ENCODE peak calls at places on chromosome 10, in seven cellular contexts. One of them, this sample, is unnamed. For H3K4me1, the result is how much of the 10 kb centered on the place peaks cover.

GRCh38 chr10:14276200-14276599 is 54.5 kb downstream of the FRMD4A start:
- DNase-seq in CD8-positive, alpha-beta memory T cell: no peak
- DNase-seq in fibroblast of lung: no peak
- DNase-seq in upper lobe of left lung: no peak
- DNase-seq in Panc1: no peak
- DNase-seq in adrenal gland: no peak
- DNase-seq in H9: no peak
- DNase-seq in this sample: no peak

GRCh38 chr10:46091080-46091833 is 45.2 kb upstream of the MSMB start:
- DNase-seq in CD8-positive, alpha-beta memory T cell: no peak
- DNase-seq in fibroblast of lung: no peak
- DNase-seq in adrenal gland: no peak
- DNase-seq in H9: no peak
- DNase-seq in Panc1: no peak
- DNase-seq in upper lobe of left lung: peak
- DNase-seq in this sample: no peak

GRCh38 chr10:70331486-70332268 is 47.9 kb upstream of the NPFFR1 start:
- DNase-seq in CD8-positive, alpha-beta memory T cell: no peak
- DNase-seq in adrenal gland: peak
- DNase-seq in upper lobe of left lung: no peak
- DNase-seq in fibroblast of lung: peak
- DNase-seq in Panc1: peak
- DNase-seq in H9: no peak
- DNase-seq in this sample: no peak

GRCh38 chr10:29324220-29324831 is 35.5 kb downstream of the LYZL1 start:
- DNase-seq in H9: no peak
- DNase-seq in CD8-positive, alpha-beta memory T cell: no peak
- DNase-seq in Panc1: no peak
- DNase-seq in adrenal gland: no peak
- DNase-seq in fibroblast of lung: peak
- DNase-seq in upper lobe of left lung: no peak
- DNase-seq in this sample: no peak

GRCh38 chr10:33638401-33638800 is 303.9 kb upstream of the NRP1 start:
- DNase-seq in CD8-positive, alpha-beta memory T cell: no peak
- DNase-seq in H9: no peak
- DNase-seq in Panc1: no peak
- DNase-seq in fibroblast of lung: no peak
- DNase-seq in upper lobe of left lung: no peak
- DNase-seq in adrenal gland: no peak
- DNase-seq in this sample: no peak

GRCh38 chr10:134743-135600 is at the start of gene ZMYND11:
- DNase-seq in CD8-positive, alpha-beta memory T cell: peak
- DNase-seq in H9: peak
- DNase-seq in Panc1: no peak
- DNase-seq in fibroblast of lung: peak
- DNase-seq in upper lobe of left lung: peak
- DNase-seq in adrenal gland: peak
- DNase-seq in this sample: peak

GRCh38 chr10:111871458-111871857 is 312.1 kb downstream of the GPAM start:
- DNase-seq in upper lobe of left lung: no peak
- DNase-seq in adrenal gland: no peak
- DNase-seq in Panc1: no peak
- DNase-seq in H9: no peak
- DNase-seq in fibroblast of lung: no peak
- DNase-seq in CD8-positive, alpha-beta memory T cell: no peak
- DNase-seq in this sample: no peak

GRCh38 chr10:73810735-73811465 is 498 bp downstream of the NDST2 start:
- DNase-seq in adrenal gland: no peak
- DNase-seq in fibroblast of lung: peak
- DNase-seq in Panc1: no peak
- DNase-seq in upper lobe of left lung: peak
- DNase-seq in CD8-positive, alpha-beta memory T cell: peak
- DNase-seq in H9: peak
- DNase-seq in this sample: peak

GRCh38 chr10:58457761-58458616 is 54.7 kb upstream of the BICC1 start:
- DNase-seq in Panc1: no peak
- DNase-seq in CD8-positive, alpha-beta memory T cell: no peak
- DNase-seq in H9: no peak
- DNase-seq in fibroblast of lung: peak
- DNase-seq in adrenal gland: peak
- DNase-seq in upper lobe of left lung: no peak
- DNase-seq in this sample: no peak

GRCh38 chr10:124268976-124269375 is 149.7 kb downstream of the OAT start:
- DNase-seq in fibroblast of lung: no peak
- DNase-seq in upper lobe of left lung: no peak
- DNase-seq in Panc1: no peak
- DNase-seq in H9: no peak
- DNase-seq in adrenal gland: no peak
- DNase-seq in CD8-positive, alpha-beta memory T cell: no peak
- DNase-seq in this sample: no peak

GRCh38 chr10:74753295-74754211 is 72.8 kb upstream of the KAT6B start:
- DNase-seq in adrenal gland: peak
- DNase-seq in fibroblast of lung: peak
- DNase-seq in H9: peak
- DNase-seq in Panc1: no peak
- DNase-seq in CD8-positive, alpha-beta memory T cell: no peak
- DNase-seq in upper lobe of left lung: peak
- DNase-seq in this sample: peak

GRCh38 chr10:79111427-79111826 is 42.7 kb downstream of the ZMIZ1 start:
- DNase-seq in upper lobe of left lung: no peak
- DNase-seq in Panc1: no peak
- DNase-seq in CD8-positive, alpha-beta memory T cell: no peak
- DNase-seq in H9: no peak
- DNase-seq in adrenal gland: no peak
- DNase-seq in fibroblast of lung: peak
- DNase-seq in this sample: no peak

GRCh38 chr10:17232276-17232987 is 4.4 kb downstream of the VIM start:
- DNase-seq in H9: no peak
- DNase-seq in upper lobe of left lung: no peak
- DNase-seq in CD8-positive, alpha-beta memory T cell: no peak
- DNase-seq in Panc1: no peak
- DNase-seq in adrenal gland: no peak
- DNase-seq in fibroblast of lung: no peak
- DNase-seq in this sample: no peak

GRCh38 chr10:119522747-119523426 is 19.6 kb downstream of the RGS10 start:
- DNase-seq in upper lobe of left lung: no peak
- DNase-seq in fibroblast of lung: no peak
- DNase-seq in H9: no peak
- DNase-seq in adrenal gland: peak
- DNase-seq in CD8-positive, alpha-beta memory T cell: no peak
- DNase-seq in Panc1: no peak
- DNase-seq in this sample: no peak

GRCh38 chr10:45403151-45403550 is 29.1 kb downstream of the ALOX5 start:
- DNase-seq in H9: no peak
- DNase-seq in fibroblast of lung: peak
- DNase-seq in CD8-positive, alpha-beta memory T cell: no peak
- DNase-seq in upper lobe of left lung: no peak
- DNase-seq in Panc1: no peak
- DNase-seq in adrenal gland: no peak
- DNase-seq in this sample: no peak

GRCh38 chr10:6694447-6695155 is 114.5 kb upstream of the PRKCQ start:
- DNase-seq in fibroblast of lung: peak
- DNase-seq in upper lobe of left lung: no peak
- DNase-seq in Panc1: no peak
- DNase-seq in adrenal gland: no peak
- DNase-seq in CD8-positive, alpha-beta memory T cell: no peak
- DNase-seq in H9: no peak
- DNase-seq in this sample: no peak

GRCh38 chr10:70309661-70310060 is 25.9 kb upstream of the NPFFR1 start:
- DNase-seq in H9: no peak
- DNase-seq in upper lobe of left lung: peak
- DNase-seq in fibroblast of lung: no peak
- DNase-seq in adrenal gland: no peak
- DNase-seq in CD8-positive, alpha-beta memory T cell: no peak
- DNase-seq in Panc1: no peak
- DNase-seq in this sample: no peak

GRCh38 chr10:4331150-4331549 is 494.9 kb upstream of the AKR1E2 start:
- DNase-seq in CD8-positive, alpha-beta memory T cell: no peak
- DNase-seq in upper lobe of left lung: no peak
- DNase-seq in fibroblast of lung: no peak
- DNase-seq in adrenal gland: no peak
- DNase-seq in Panc1: no peak
- DNase-seq in H9: no peak
- DNase-seq in this sample: no peak

GRCh38 chr10:97433430-97434001 is 7.5 kb downstream of the PGAM1 start:
- DNase-seq in CD8-positive, alpha-beta memory T cell: no peak
- DNase-seq in Panc1: no peak
- DNase-seq in fibroblast of lung: no peak
- DNase-seq in adrenal gland: no peak
- DNase-seq in H9: no peak
- DNase-seq in upper lobe of left lung: no peak
- DNase-seq in this sample: no peak

GRCh38 chr10:97538401-97538800 is 34.2 kb upstream of the ANKRD2 start:
- DNase-seq in CD8-positive, alpha-beta memory T cell: no peak
- DNase-seq in adrenal gland: no peak
- DNase-seq in fibroblast of lung: peak
- DNase-seq in upper lobe of left lung: no peak
- DNase-seq in Panc1: no peak
- DNase-seq in H9: no peak
- DNase-seq in this sample: no peak

GRCh38 chr10:484441-484924 is 205.0 kb downstream of the DIP2C start:
- DNase-seq in adrenal gland: peak
- DNase-seq in CD8-positive, alpha-beta memory T cell: peak
- DNase-seq in fibroblast of lung: peak
- DNase-seq in Panc1: no peak
- DNase-seq in H9: peak
- DNase-seq in upper lobe of left lung: no peak
- DNase-seq in this sample: peak

GRCh38 chr10:45547966-45548513 is 124.5 kb downstream of the ZFAND4 start:
- DNase-seq in fibroblast of lung: no peak
- DNase-seq in H9: no peak
- DNase-seq in CD8-positive, alpha-beta memory T cell: no peak
- DNase-seq in upper lobe of left lung: no peak
- DNase-seq in Panc1: no peak
- DNase-seq in adrenal gland: no peak
- DNase-seq in this sample: no peak

GRCh38 chr10:95664543-95664942 is 8.0 kb upstream of the ALDH18A1 start:
- DNase-seq in upper lobe of left lung: no peak
- DNase-seq in H9: no peak
- DNase-seq in Panc1: no peak
- DNase-seq in adrenal gland: no peak
- DNase-seq in fibroblast of lung: no peak
- DNase-seq in CD8-positive, alpha-beta memory T cell: no peak
- DNase-seq in this sample: no peak

GRCh38 chr10:84348860-84349259 is 20.5 kb downstream of the CCSER2 start:
- DNase-seq in H9: no peak
- DNase-seq in Panc1: no peak
- DNase-seq in upper lobe of left lung: no peak
- DNase-seq in CD8-positive, alpha-beta memory T cell: no peak
- DNase-seq in fibroblast of lung: peak
- DNase-seq in adrenal gland: no peak
- DNase-seq in this sample: no peak

GRCh38 chr10:110022716-110023504 is 15.1 kb downstream of the ADD3 start:
- DNase-seq in fibroblast of lung: no peak
- DNase-seq in adrenal gland: no peak
- DNase-seq in upper lobe of left lung: no peak
- DNase-seq in Panc1: no peak
- DNase-seq in CD8-positive, alpha-beta memory T cell: no peak
- DNase-seq in H9: no peak
- DNase-seq in this sample: no peak
- H3K27ac ChIP-seq in fibroblast of lung: no peak
- H3K27ac ChIP-seq in adrenal gland: no peak
- H3K27ac ChIP-seq in upper lobe of left lung: peak
- H3K27ac ChIP-seq in Panc1: no peak
- H3K27ac ChIP-seq in CD8-positive, alpha-beta memory T cell: no peak
- H3K27ac ChIP-seq in H9: no peak
- H3K27ac ChIP-seq in this sample: no peak

GRCh38 chr10:60137292-60137992 is 231.1 kb upstream of the CCDC6 start:
- DNase-seq in fibroblast of lung: no peak
- DNase-seq in CD8-positive, alpha-beta memory T cell: no peak
- DNase-seq in adrenal gland: no peak
- DNase-seq in upper lobe of left lung: no peak
- DNase-seq in Panc1: no peak
- DNase-seq in H9: no peak
- DNase-seq in this sample: no peak
- H3K4me1 ChIP-seq in fibroblast of lung: under half
- H3K4me1 ChIP-seq in CD8-positive, alpha-beta memory T cell: under half
- H3K4me1 ChIP-seq in adrenal gland: under half
- H3K4me1 ChIP-seq in upper lobe of left lung: under half
- H3K4me1 ChIP-seq in Panc1: under half
- H3K4me1 ChIP-seq in H9: under half
- H3K4me1 ChIP-seq in this sample: under half

DNA sequence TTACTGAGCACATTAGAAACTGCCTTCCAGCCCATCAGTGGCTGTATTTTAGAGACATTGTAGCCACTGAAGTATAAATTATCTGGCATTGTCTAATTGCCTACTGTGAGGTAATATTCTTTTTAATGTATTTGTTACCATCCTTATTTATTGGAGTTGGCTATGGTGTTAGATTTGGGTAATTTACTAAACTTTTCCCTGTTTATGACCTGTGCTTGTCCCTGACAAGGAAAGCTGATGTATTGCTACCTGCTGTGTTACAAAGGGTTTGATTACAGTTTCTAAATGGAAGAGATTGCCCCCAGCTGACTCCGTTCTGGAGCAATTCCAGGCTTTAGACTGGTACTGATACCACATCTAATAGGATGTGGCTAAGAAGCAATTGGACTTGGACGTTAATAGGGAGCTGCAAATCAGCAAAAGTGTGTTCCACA is 12.3 kb upstream of the ASCC1 start:
- DNase-seq in fibroblast of lung: no peak
- DNase-seq in H9: no peak
- DNase-seq in Panc1: no peak
- DNase-seq in CD8-positive, alpha-beta memory T cell: no peak
- DNase-seq in adrenal gland: peak
- DNase-seq in upper lobe of left lung: no peak
- DNase-seq in this sample: no peak
- H3K27ac ChIP-seq in fibroblast of lung: no peak
- H3K27ac ChIP-seq in H9: no peak
- H3K27ac ChIP-seq in Panc1: peak
- H3K27ac ChIP-seq in CD8-positive, alpha-beta memory T cell: no peak
- H3K27ac ChIP-seq in adrenal gland: peak
- H3K27ac ChIP-seq in upper lobe of left lung: peak
- H3K27ac ChIP-seq in this sample: no peak

DNA sequence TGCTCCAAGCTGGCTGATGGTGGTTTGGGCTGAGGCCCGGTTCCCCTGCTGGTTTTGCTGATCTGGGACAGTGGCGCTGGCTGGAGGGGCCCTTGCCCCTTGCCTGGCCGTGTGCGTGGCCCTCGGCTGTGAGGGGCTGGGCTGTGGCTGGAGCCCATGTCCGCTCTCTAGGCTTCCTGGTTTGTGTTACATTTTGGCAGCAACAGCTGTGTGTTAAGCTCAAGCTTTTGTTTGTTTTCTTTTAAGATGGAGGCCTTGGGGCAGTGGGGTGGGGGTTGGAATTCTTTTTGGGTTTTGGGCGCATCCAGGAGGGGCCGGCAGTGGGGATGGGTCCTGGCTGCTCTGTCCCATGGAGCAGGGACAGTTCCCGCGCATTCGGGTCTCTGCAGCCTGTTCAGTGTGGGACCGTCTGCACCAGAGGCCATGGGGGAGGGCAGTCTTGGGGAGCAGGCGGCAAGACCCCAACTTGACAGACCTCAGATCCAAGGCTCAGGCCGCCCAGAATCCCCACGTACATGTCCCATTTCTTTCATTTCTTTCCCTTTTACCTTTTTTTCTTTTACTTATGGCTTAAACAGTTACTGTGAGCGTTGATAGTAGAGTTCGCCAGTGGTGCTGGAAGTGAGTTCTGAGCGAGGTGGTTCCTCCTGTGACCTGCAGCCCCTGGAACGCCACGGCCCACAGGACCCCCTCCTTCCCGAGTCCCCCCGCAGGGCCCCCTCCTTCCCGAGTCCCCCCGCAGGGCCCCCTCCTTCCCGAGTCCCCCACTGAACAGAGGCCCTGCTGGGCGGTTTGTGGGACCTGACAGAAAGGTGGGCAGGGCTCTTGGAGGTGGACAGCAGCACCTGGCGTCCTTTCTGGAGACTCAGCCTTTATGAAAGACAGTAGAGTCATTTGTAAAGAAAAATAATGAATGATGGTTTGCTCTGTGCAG is 75.3 kb downstream of the INPP5A start:
- DNase-seq in fibroblast of lung: no peak
- DNase-seq in H9: no peak
- DNase-seq in upper lobe of left lung: no peak
- DNase-seq in adrenal gland: no peak
- DNase-seq in Panc1: no peak
- DNase-seq in CD8-positive, alpha-beta memory T cell: no peak
- DNase-seq in this sample: peak
- H3K4me1 ChIP-seq in fibroblast of lung: under half
- H3K4me1 ChIP-seq in H9: under half
- H3K4me1 ChIP-seq in upper lobe of left lung: under half
- H3K4me1 ChIP-seq in adrenal gland: under half
- H3K4me1 ChIP-seq in Panc1: under half
- H3K4me1 ChIP-seq in CD8-positive, alpha-beta memory T cell: under half
- H3K4me1 ChIP-seq in this sample: under half